ENCODE peak calls at places on chromosome 16, in six cellular contexts. One of them, this sample, is unnamed.
A peak's percentile ranks its signal among the peaks of the same experiment; 100 is the strongest.

GRCh38 chr16:12780467-12780866 is 23.2 kb downstream of the CPPED1 start:
- DNase-seq in AG10803: no peak
- DNase-seq in ascending aorta: no peak
- DNase-seq in tibial artery: no peak
- DNase-seq in mesothelial cell of epicardium: no peak
- DNase-seq in CD4-positive, alpha-beta T cell: no peak
- DNase-seq in this sample: no peak

GRCh38 chr16:4052096-4052495 is 64.1 kb downstream of the ADCY9 start:
- DNase-seq in tibial artery: no peak
- DNase-seq in mesothelial cell of epicardium: no peak
- DNase-seq in CD4-positive, alpha-beta T cell: no peak
- DNase-seq in AG10803: no peak
- DNase-seq in ascending aorta: no peak
- DNase-seq in this sample: no peak

GRCh38 chr16:22721497-22722100 is 92.4 kb upstream of the HS3ST2 start:
- DNase-seq in mesothelial cell of epicardium: no peak
- DNase-seq in AG10803: peak; percentile 78
- DNase-seq in CD4-positive, alpha-beta T cell: no peak
- DNase-seq in tibial artery: no peak
- DNase-seq in ascending aorta: no peak
- DNase-seq in this sample: no peak

GRCh38 chr16:46811682-46812081 is 19.3 kb downstream of the C16orf87 start:
- DNase-seq in ascending aorta: no peak
- DNase-seq in CD4-positive, alpha-beta T cell: no peak
- DNase-seq in mesothelial cell of epicardium: no peak
- DNase-seq in AG10803: no peak
- DNase-seq in tibial artery: no peak
- DNase-seq in this sample: no peak

GRCh38 chr16:75868636-75869389 is 142.5 kb upstream of the CPHXL start:
- DNase-seq in ascending aorta: no peak
- DNase-seq in CD4-positive, alpha-beta T cell: no peak
- DNase-seq in mesothelial cell of epicardium: no peak
- DNase-seq in AG10803: no peak
- DNase-seq in tibial artery: no peak
- DNase-seq in this sample: no peak

GRCh38 chr16:31253642-31254045 is 6.1 kb upstream of the ITGAM start:
- DNase-seq in ascending aorta: peak; percentile 16
- DNase-seq in CD4-positive, alpha-beta T cell: no peak
- DNase-seq in tibial artery: peak; percentile 45
- DNase-seq in AG10803: no peak
- DNase-seq in mesothelial cell of epicardium: no peak
- DNase-seq in this sample: peak; percentile 28

GRCh38 chr16:31138621-31139578 is 3.4 kb upstream of the PRSS8 start:
- DNase-seq in ascending aorta: peak; percentile 75
- DNase-seq in mesothelial cell of epicardium: no peak
- DNase-seq in CD4-positive, alpha-beta T cell: no peak
- DNase-seq in AG10803: peak; percentile 63
- DNase-seq in tibial artery: no peak
- DNase-seq in this sample: no peak

GRCh38 chr16:89360760-89361435 is 129.5 kb downstream of the ANKRD11 start:
- DNase-seq in CD4-positive, alpha-beta T cell: peak; percentile 78
- DNase-seq in mesothelial cell of epicardium: no peak
- DNase-seq in ascending aorta: no peak
- DNase-seq in AG10803: no peak
- DNase-seq in tibial artery: no peak
- DNase-seq in this sample: peak; percentile 64

GRCh38 chr16:84514874-84515835 is 10.7 kb upstream of the MEAK7 start:
- DNase-seq in ascending aorta: no peak
- DNase-seq in AG10803: no peak
- DNase-seq in tibial artery: peak; percentile 17
- DNase-seq in mesothelial cell of epicardium: no peak
- DNase-seq in CD4-positive, alpha-beta T cell: peak; percentile 79
- DNase-seq in this sample: peak; percentile 42

GRCh38 chr16:85626191-85626951 is 13.2 kb downstream of the GSE1 start:
- DNase-seq in CD4-positive, alpha-beta T cell: no peak
- DNase-seq in ascending aorta: no peak
- DNase-seq in tibial artery: no peak
- DNase-seq in AG10803: no peak
- DNase-seq in mesothelial cell of epicardium: no peak
- DNase-seq in this sample: no peak

GRCh38 chr16:373848-374615 is 3.7 kb upstream of the MRPL28 start:
- DNase-seq in tibial artery: no peak
- DNase-seq in CD4-positive, alpha-beta T cell: no peak
- DNase-seq in AG10803: no peak
- DNase-seq in ascending aorta: no peak
- DNase-seq in mesothelial cell of epicardium: no peak
- DNase-seq in this sample: no peak

GRCh38 chr16:27291722-27292240 is 22.0 kb upstream of the IL4R start:
- DNase-seq in AG10803: no peak
- DNase-seq in CD4-positive, alpha-beta T cell: no peak
- DNase-seq in tibial artery: no peak
- DNase-seq in ascending aorta: no peak
- DNase-seq in mesothelial cell of epicardium: no peak
- DNase-seq in this sample: no peak

GRCh38 chr16:21126518-21126917 is 24.1 kb downstream of the DNAH3 start:
- DNase-seq in tibial artery: no peak
- DNase-seq in ascending aorta: no peak
- DNase-seq in CD4-positive, alpha-beta T cell: no peak
- DNase-seq in mesothelial cell of epicardium: no peak
- DNase-seq in AG10803: no peak
- DNase-seq in this sample: no peak

GRCh38 chr16:6682142-6682811 is 650.4 kb upstream of the RBFOX1 start:
- DNase-seq in ascending aorta: no peak
- DNase-seq in tibial artery: peak; percentile 23
- DNase-seq in mesothelial cell of epicardium: no peak
- DNase-seq in AG10803: no peak
- DNase-seq in CD4-positive, alpha-beta T cell: no peak
- DNase-seq in this sample: no peak

DNA sequence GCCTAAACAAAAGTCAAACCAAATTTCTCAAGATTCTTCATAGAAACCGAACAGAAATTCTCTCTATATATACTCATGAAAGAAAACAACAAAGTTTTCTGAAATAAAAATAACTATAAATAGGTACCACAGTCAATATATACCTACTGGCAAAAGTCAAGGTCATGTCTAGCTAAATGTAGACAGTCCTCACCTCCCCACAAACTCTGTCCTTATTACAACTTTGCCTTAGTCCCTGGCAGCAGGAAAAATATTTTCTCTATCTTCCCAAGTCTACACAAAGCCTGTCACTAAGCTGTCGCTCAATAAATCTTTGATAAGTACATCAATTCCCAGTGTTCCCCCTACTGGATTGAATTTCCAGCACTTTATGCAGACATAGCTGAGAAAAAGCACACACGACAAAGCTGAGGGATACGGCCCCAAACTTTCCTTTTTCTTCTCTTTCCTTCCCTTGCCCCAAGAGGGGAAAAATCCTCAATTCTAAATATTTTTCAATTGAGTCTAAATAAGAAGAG is 2.7 kb downstream of the CFAP20 start:
- DNase-seq in tibial artery: no peak
- DNase-seq in mesothelial cell of epicardium: no peak
- DNase-seq in ascending aorta: no peak
- DNase-seq in AG10803: no peak
- DNase-seq in CD4-positive, alpha-beta T cell: no peak
- DNase-seq in this sample: no peak
- TF ChIP-seq CTCF in tibial artery: no peak
- TF ChIP-seq CTCF in mesothelial cell of epicardium: no peak
- TF ChIP-seq CTCF in ascending aorta: no peak
- TF ChIP-seq CTCF in AG10803: no peak
- TF ChIP-seq CTCF in CD4-positive, alpha-beta T cell: no peak
- TF ChIP-seq CTCF in this sample: peak; percentile 20

DNA sequence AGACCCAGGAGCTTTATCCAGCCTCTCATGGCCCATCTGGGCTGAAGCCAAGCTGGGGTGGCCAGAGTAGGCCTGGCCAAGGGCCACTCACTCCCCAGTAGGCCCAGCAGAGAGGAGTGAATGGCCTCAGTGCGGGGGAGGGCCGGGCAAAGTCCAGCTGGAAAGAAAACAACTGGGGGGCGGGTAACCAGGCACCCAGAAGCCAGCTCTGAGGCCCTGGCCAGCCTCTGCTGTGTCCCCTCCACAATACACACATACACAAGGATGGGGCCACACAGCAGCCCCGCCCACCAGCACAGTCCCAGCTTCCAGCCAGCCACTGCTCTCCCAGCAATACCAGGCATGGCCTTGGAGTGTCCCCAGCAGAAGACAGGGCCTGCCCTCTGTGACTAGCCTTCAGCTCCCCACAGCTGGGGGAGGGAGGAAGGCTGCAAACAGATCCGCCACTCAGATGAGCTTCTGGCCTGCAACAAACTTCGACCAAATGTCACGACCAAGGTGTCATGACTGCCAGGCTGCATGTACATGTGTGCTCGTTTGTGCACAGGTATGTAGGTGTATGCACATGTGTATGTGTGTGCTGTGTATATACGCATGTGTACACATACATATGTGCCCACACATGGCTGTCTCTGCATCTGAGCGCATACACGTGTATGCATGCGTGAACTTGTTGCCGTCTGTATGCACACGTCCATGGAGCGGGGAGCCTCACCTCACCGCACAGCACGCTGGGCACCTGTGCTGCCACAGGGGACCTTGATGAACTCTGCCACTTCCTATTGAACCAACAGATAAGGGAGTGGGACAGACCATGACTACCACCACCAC is 5.0 kb downstream of the CARHSP1 start:
- DNase-seq in AG10803: no peak
- DNase-seq in tibial artery: no peak
- DNase-seq in mesothelial cell of epicardium: no peak
- DNase-seq in CD4-positive, alpha-beta T cell: no peak
- DNase-seq in ascending aorta: no peak
- DNase-seq in this sample: no peak
- TF ChIP-seq CTCF in AG10803: peak; percentile 16
- TF ChIP-seq CTCF in tibial artery: no peak
- TF ChIP-seq CTCF in mesothelial cell of epicardium: no peak
- TF ChIP-seq CTCF in CD4-positive, alpha-beta T cell: no peak
- TF ChIP-seq CTCF in ascending aorta: no peak
- TF ChIP-seq CTCF in this sample: no peak

GRCh38 chr16:87496101-87496801 is 3.4 kb upstream of the ZCCHC14 start:
- DNase-seq in mesothelial cell of epicardium: no peak
- DNase-seq in tibial artery: no peak
- DNase-seq in AG10803: no peak
- DNase-seq in CD4-positive, alpha-beta T cell: no peak
- DNase-seq in ascending aorta: no peak
- DNase-seq in this sample: peak; percentile 39
- TF ChIP-seq CTCF in mesothelial cell of epicardium: no peak
- TF ChIP-seq CTCF in tibial artery: no peak
- TF ChIP-seq CTCF in AG10803: no peak
- TF ChIP-seq CTCF in CD4-positive, alpha-beta T cell: no peak
- TF ChIP-seq CTCF in ascending aorta: no peak
- TF ChIP-seq CTCF in this sample: no peak

DNA sequence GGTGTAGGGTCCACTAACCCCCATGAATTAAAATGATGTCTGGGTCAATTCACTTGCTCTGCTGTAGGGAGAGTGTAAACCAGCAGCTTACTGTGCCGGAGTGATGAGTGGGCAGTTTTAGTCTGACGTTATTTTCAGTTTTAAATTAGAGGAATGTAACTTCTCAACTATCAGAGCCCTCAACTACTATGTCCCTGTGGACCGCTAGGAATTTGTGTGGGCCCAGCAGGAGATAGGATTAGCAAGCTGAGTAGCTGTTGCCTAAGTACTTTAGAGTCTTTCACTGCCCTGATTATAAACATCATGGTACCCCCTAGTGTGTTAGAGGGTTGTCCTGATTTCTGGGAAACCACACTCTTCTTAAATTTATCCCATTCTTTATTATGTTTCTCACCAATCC is 11.4 kb downstream of the MARVELD3 start:
- DNase-seq in tibial artery: no peak
- DNase-seq in AG10803: peak; percentile 64
- DNase-seq in CD4-positive, alpha-beta T cell: no peak
- DNase-seq in mesothelial cell of epicardium: no peak
- DNase-seq in ascending aorta: no peak
- DNase-seq in this sample: no peak
- TF ChIP-seq CTCF in tibial artery: no peak
- TF ChIP-seq CTCF in AG10803: no peak
- TF ChIP-seq CTCF in CD4-positive, alpha-beta T cell: no peak
- TF ChIP-seq CTCF in mesothelial cell of epicardium: no peak
- TF ChIP-seq CTCF in ascending aorta: no peak
- TF ChIP-seq CTCF in this sample: no peak

GRCh38 chr16:10743227-10743609 is 424 bp upstream of the NUBP1 start:
- DNase-seq in mesothelial cell of epicardium: no peak
- DNase-seq in ascending aorta: no peak
- DNase-seq in AG10803: no peak
- DNase-seq in CD4-positive, alpha-beta T cell: no peak
- DNase-seq in tibial artery: no peak
- DNase-seq in this sample: no peak
- TF ChIP-seq CTCF in mesothelial cell of epicardium: no peak
- TF ChIP-seq CTCF in ascending aorta: no peak
- TF ChIP-seq CTCF in AG10803: no peak
- TF ChIP-seq CTCF in CD4-positive, alpha-beta T cell: no peak
- TF ChIP-seq CTCF in tibial artery: no peak
- TF ChIP-seq CTCF in this sample: no peak

DNA sequence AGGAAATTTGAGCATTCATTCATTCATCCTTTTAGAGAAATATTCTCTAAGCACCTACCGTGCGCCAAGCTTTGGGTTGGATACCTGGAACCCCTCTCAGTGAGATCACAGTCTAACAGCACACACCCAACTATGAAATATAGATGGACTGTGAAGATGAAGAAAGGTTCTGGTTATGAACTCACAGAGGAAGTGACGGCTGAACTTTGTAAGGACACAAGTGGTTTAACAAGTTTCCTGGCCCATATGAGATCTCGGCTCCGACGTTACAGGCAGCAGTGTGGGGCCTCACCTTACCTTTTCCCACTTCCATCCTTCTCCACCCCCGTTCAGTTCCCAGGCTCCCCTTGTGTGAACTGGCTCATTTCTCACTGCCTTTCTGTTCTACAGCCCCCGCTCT is 406.2 kb downstream of the MAF start:
- DNase-seq in mesothelial cell of epicardium: no peak
- DNase-seq in tibial artery: no peak
- DNase-seq in CD4-positive, alpha-beta T cell: no peak
- DNase-seq in ascending aorta: no peak
- DNase-seq in AG10803: no peak
- DNase-seq in this sample: peak; percentile 17
- TF ChIP-seq CTCF in mesothelial cell of epicardium: no peak
- TF ChIP-seq CTCF in tibial artery: no peak
- TF ChIP-seq CTCF in CD4-positive, alpha-beta T cell: no peak
- TF ChIP-seq CTCF in ascending aorta: no peak
- TF ChIP-seq CTCF in AG10803: no peak
- TF ChIP-seq CTCF in this sample: no peak

This sample was measured in natural killer cell.